ENCODE peak calls at places on chromosomes 1 and 21, in nine cellular contexts. One of them, this sample, is unnamed.
A peak's percentile ranks its signal among the peaks of the same experiment; 100 is the strongest.

GRCh38 chr21:29305068-29305467 is 6.3 kb downstream of the BACH1 start:
- DNase-seq in sigmoid colon: no peak
- DNase-seq in gastrocnemius medialis: no peak
- DNase-seq in uterus: no peak
- DNase-seq in prostate gland: no peak
- DNase-seq in breast epithelium: no peak
- DNase-seq in body of pancreas: no peak
- DNase-seq in HepG2: no peak
- DNase-seq in adrenal gland: peak; percentile 41
- DNase-seq in this sample: no peak

GRCh38 chr1:184664042-184664659 is 90.5 kb downstream of the EDEM3 start:
- DNase-seq in uterus: peak; percentile 84
- DNase-seq in prostate gland: peak; percentile 73
- DNase-seq in sigmoid colon: peak; percentile 92
- DNase-seq in breast epithelium: peak; percentile 63
- DNase-seq in HepG2: peak; percentile 19
- DNase-seq in adrenal gland: peak; percentile 85
- DNase-seq in gastrocnemius medialis: peak; percentile 69
- DNase-seq in body of pancreas: peak; percentile 71
- DNase-seq in this sample: peak; percentile 82

GRCh38 chr1:69911301-69911801 is 294.0 kb downstream of the LRRC40 start:
- DNase-seq in uterus: no peak
- DNase-seq in body of pancreas: no peak
- DNase-seq in HepG2: no peak
- DNase-seq in prostate gland: no peak
- DNase-seq in breast epithelium: no peak
- DNase-seq in adrenal gland: no peak
- DNase-seq in gastrocnemius medialis: no peak
- DNase-seq in sigmoid colon: no peak
- DNase-seq in this sample: no peak

GRCh38 chr1:218348628-218349185 is 3.6 kb downstream of the TGFB2 start:
- DNase-seq in prostate gland: no peak
- DNase-seq in uterus: no peak
- DNase-seq in gastrocnemius medialis: no peak
- DNase-seq in body of pancreas: no peak
- DNase-seq in adrenal gland: no peak
- DNase-seq in HepG2: no peak
- DNase-seq in sigmoid colon: no peak
- DNase-seq in breast epithelium: no peak
- DNase-seq in this sample: no peak

GRCh38 chr1:182841368-182841988 is 2.3 kb downstream of the DHX9 start:
- DNase-seq in body of pancreas: no peak
- DNase-seq in sigmoid colon: no peak
- DNase-seq in adrenal gland: no peak
- DNase-seq in breast epithelium: no peak
- DNase-seq in uterus: no peak
- DNase-seq in prostate gland: no peak
- DNase-seq in gastrocnemius medialis: no peak
- DNase-seq in HepG2: peak; percentile 5
- DNase-seq in this sample: no peak

GRCh38 chr1:179917601-179918429 is 35.7 kb downstream of the TOR1AIP1 start:
- DNase-seq in gastrocnemius medialis: no peak
- DNase-seq in adrenal gland: no peak
- DNase-seq in HepG2: no peak
- DNase-seq in uterus: no peak
- DNase-seq in sigmoid colon: no peak
- DNase-seq in breast epithelium: no peak
- DNase-seq in prostate gland: no peak
- DNase-seq in body of pancreas: no peak
- DNase-seq in this sample: no peak

GRCh38 chr1:234065794-234066447 is 161.4 kb downstream of the SLC35F3 start:
- DNase-seq in sigmoid colon: no peak
- DNase-seq in gastrocnemius medialis: no peak
- DNase-seq in HepG2: peak; percentile 40
- DNase-seq in breast epithelium: peak; percentile 46
- DNase-seq in uterus: peak; percentile 46
- DNase-seq in prostate gland: peak; percentile 68
- DNase-seq in adrenal gland: peak; percentile 82
- DNase-seq in body of pancreas: peak; percentile 79
- DNase-seq in this sample: peak; percentile 52

GRCh38 chr1:55854911-55855310 is 639.7 kb upstream of the USP24 start:
- DNase-seq in adrenal gland: no peak
- DNase-seq in body of pancreas: no peak
- DNase-seq in breast epithelium: no peak
- DNase-seq in gastrocnemius medialis: no peak
- DNase-seq in sigmoid colon: no peak
- DNase-seq in prostate gland: no peak
- DNase-seq in HepG2: no peak
- DNase-seq in uterus: no peak
- DNase-seq in this sample: no peak

GRCh38 chr1:149942207-149942606 is 5.5 kb upstream of the MTMR11 start:
- DNase-seq in gastrocnemius medialis: no peak
- DNase-seq in breast epithelium: no peak
- DNase-seq in body of pancreas: no peak
- DNase-seq in prostate gland: no peak
- DNase-seq in adrenal gland: no peak
- DNase-seq in uterus: no peak
- DNase-seq in sigmoid colon: no peak
- DNase-seq in HepG2: peak; percentile 56
- DNase-seq in this sample: peak; percentile 44

GRCh38 chr1:236725638-236726037 is 39.3 kb downstream of the ACTN2 start:
- DNase-seq in sigmoid colon: no peak
- DNase-seq in HepG2: no peak
- DNase-seq in body of pancreas: no peak
- DNase-seq in gastrocnemius medialis: no peak
- DNase-seq in prostate gland: no peak
- DNase-seq in breast epithelium: no peak
- DNase-seq in uterus: no peak
- DNase-seq in adrenal gland: no peak
- DNase-seq in this sample: no peak

GRCh38 chr1:76083189-76083588 is 8.6 kb downstream of the ST6GALNAC3 start:
- DNase-seq in gastrocnemius medialis: no peak
- DNase-seq in sigmoid colon: no peak
- DNase-seq in uterus: no peak
- DNase-seq in breast epithelium: no peak
- DNase-seq in body of pancreas: no peak
- DNase-seq in HepG2: no peak
- DNase-seq in prostate gland: no peak
- DNase-seq in adrenal gland: no peak
- DNase-seq in this sample: no peak

GRCh38 chr1:76084029-76084627 is 9.6 kb downstream of the ST6GALNAC3 start:
- DNase-seq in breast epithelium: no peak
- DNase-seq in HepG2: no peak
- DNase-seq in uterus: no peak
- DNase-seq in body of pancreas: peak; percentile 33
- DNase-seq in sigmoid colon: no peak
- DNase-seq in gastrocnemius medialis: no peak
- DNase-seq in adrenal gland: no peak
- DNase-seq in prostate gland: no peak
- DNase-seq in this sample: no peak

GRCh38 chr1:76086109-76086508 is 11.6 kb downstream of the ST6GALNAC3 start:
- DNase-seq in gastrocnemius medialis: no peak
- DNase-seq in body of pancreas: no peak
- DNase-seq in uterus: no peak
- DNase-seq in sigmoid colon: no peak
- DNase-seq in adrenal gland: no peak
- DNase-seq in breast epithelium: no peak
- DNase-seq in prostate gland: no peak
- DNase-seq in HepG2: no peak
- DNase-seq in this sample: no peak

GRCh38 chr1:76084685-76085084 is 10.1 kb downstream of the ST6GALNAC3 start:
- DNase-seq in gastrocnemius medialis: no peak
- DNase-seq in adrenal gland: no peak
- DNase-seq in prostate gland: no peak
- DNase-seq in sigmoid colon: no peak
- DNase-seq in body of pancreas: no peak
- DNase-seq in uterus: no peak
- DNase-seq in HepG2: no peak
- DNase-seq in breast epithelium: no peak
- DNase-seq in this sample: no peak

DNA sequence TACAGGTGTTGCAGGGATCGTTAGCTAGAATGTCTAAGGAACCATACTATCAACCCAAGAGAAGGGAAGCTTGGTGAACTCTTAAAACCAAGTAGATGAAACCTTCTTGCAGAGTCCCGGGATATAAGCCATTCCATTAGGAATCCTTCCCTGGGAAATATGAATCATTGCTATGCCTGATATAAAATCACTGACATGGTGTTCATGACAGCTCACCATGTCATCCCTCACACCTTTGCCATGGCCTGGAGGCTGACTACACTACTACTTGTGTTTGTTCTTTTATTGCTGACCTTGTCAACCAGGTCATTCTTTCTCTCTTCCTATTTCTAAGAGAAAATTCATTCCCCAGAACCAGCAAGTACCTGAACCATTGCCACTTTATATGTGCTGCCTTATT is 12.1 kb downstream of the ST6GALNAC3 start:
- DNase-seq in HepG2: no peak
- DNase-seq in sigmoid colon: no peak
- DNase-seq in adrenal gland: no peak
- DNase-seq in prostate gland: no peak
- DNase-seq in gastrocnemius medialis: no peak
- DNase-seq in breast epithelium: no peak
- DNase-seq in body of pancreas: no peak
- DNase-seq in uterus: no peak
- DNase-seq in this sample: no peak
- TF ChIP-seq POLR2A in HepG2: no peak
- TF ChIP-seq POLR2A in sigmoid colon: no peak
- TF ChIP-seq POLR2A in adrenal gland: no peak
- TF ChIP-seq POLR2A in prostate gland: no peak
- TF ChIP-seq POLR2A in gastrocnemius medialis: no peak
- TF ChIP-seq POLR2A in breast epithelium: no peak
- TF ChIP-seq POLR2A in body of pancreas: no peak
- TF ChIP-seq POLR2A in uterus: no peak
- TF ChIP-seq POLR2A in this sample: no peak

GRCh38 chr1:31551206-31551605 is 25.1 kb upstream of the TINAGL1 start:
- DNase-seq in HepG2: no peak
- DNase-seq in body of pancreas: no peak
- DNase-seq in gastrocnemius medialis: no peak
- DNase-seq in prostate gland: no peak
- DNase-seq in uterus: no peak
- DNase-seq in sigmoid colon: no peak
- DNase-seq in adrenal gland: no peak
- DNase-seq in breast epithelium: no peak
- DNase-seq in this sample: no peak

GRCh38 chr1:31545927-31546540 is 30.3 kb upstream of the TINAGL1 start:
- DNase-seq in sigmoid colon: no peak
- DNase-seq in adrenal gland: no peak
- DNase-seq in breast epithelium: no peak
- DNase-seq in gastrocnemius medialis: no peak
- DNase-seq in HepG2: no peak
- DNase-seq in uterus: no peak
- DNase-seq in prostate gland: no peak
- DNase-seq in body of pancreas: no peak
- DNase-seq in this sample: no peak

GRCh38 chr1:31549807-31550620 is 26.3 kb upstream of the TINAGL1 start:
- DNase-seq in prostate gland: no peak
- DNase-seq in gastrocnemius medialis: peak; percentile 31
- DNase-seq in adrenal gland: no peak
- DNase-seq in sigmoid colon: no peak
- DNase-seq in breast epithelium: no peak
- DNase-seq in uterus: no peak
- DNase-seq in HepG2: peak; percentile 50
- DNase-seq in body of pancreas: peak; percentile 74
- DNase-seq in this sample: peak; percentile 57

GRCh38 chr1:31548518-31548898 is 27.8 kb upstream of the TINAGL1 start:
- DNase-seq in adrenal gland: no peak
- DNase-seq in prostate gland: no peak
- DNase-seq in body of pancreas: no peak
- DNase-seq in HepG2: no peak
- DNase-seq in uterus: no peak
- DNase-seq in breast epithelium: peak; percentile 52
- DNase-seq in gastrocnemius medialis: no peak
- DNase-seq in sigmoid colon: no peak
- DNase-seq in this sample: no peak

DNA sequence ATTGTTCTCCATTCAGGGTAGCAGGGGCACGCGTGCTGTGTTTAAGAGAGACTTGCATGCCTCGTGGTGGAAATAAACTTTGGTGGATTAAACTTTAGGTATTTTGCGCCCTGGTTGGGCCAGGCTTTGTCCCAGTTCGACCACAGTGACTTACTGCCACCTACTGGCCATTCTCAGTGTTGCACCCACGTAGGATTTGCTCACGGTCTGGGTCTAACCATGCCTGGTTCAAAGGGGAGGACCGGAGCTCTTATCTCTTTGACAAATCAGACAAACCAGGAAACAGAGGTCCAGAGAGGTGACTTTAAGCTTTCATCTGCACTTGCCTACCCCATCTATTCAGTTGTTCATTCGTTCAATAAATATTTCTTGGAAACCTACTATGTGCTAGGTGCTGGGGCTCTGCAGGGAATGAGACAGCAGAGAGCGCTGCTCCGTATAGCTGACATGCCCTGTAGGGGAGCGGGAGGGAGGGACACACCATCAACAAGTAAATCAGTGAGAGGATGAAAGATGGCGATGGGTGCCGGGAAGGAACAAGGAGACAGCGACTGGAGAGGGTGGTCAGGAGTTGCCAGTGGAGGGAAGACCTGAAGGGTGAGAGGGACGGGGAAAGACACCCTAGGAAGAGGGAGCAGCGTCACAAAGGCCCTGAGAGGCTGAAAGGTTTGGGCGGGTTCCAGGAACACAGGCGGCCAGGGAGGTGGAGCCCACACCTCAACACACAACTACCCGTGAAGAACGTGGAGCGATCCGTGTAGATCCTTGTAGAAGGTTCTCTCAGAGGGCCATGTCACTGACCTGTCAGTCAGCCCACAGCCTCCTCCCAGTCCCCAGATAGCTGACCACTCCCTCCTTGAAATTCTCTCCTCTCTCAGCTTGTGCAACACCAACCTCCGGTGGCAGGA is 27.2 kb upstream of the TINAGL1 start:
- DNase-seq in breast epithelium: peak; percentile 88
- DNase-seq in body of pancreas: peak; percentile 93
- DNase-seq in gastrocnemius medialis: peak; percentile 60
- DNase-seq in uterus: peak; percentile 81
- DNase-seq in sigmoid colon: peak; percentile 86
- DNase-seq in prostate gland: peak; percentile 83
- DNase-seq in HepG2: peak; percentile 79
- DNase-seq in adrenal gland: peak; percentile 81
- DNase-seq in this sample: peak; percentile 72
- H3K4me3 ChIP-seq in breast epithelium: peak overlapping the region; percentile 45
- H3K4me3 ChIP-seq in body of pancreas: no peak overlapping the region
- H3K4me3 ChIP-seq in gastrocnemius medialis: peak overlapping the region; percentile 8
- H3K4me3 ChIP-seq in uterus: peak overlapping the region; percentile 9
- H3K4me3 ChIP-seq in sigmoid colon: no peak overlapping the region
- H3K4me3 ChIP-seq in prostate gland: no peak overlapping the region
- H3K4me3 ChIP-seq in HepG2: peak overlapping the region; percentile 41
- H3K4me3 ChIP-seq in adrenal gland: no peak overlapping the region
- H3K4me3 ChIP-seq in this sample: peak overlapping the region; percentile 7

GRCh38 chr1:169107673-169108160 is 1.2 kb downstream of the ATP1B1 start:
- DNase-seq in breast epithelium: no peak
- DNase-seq in adrenal gland: peak; percentile 64
- DNase-seq in HepG2: peak; percentile 28
- DNase-seq in body of pancreas: no peak
- DNase-seq in gastrocnemius medialis: peak; percentile 70
- DNase-seq in sigmoid colon: no peak
- DNase-seq in uterus: no peak
- DNase-seq in prostate gland: no peak
- DNase-seq in this sample: peak; percentile 34
- TF ChIP-seq POLR2A in breast epithelium: no peak
- TF ChIP-seq POLR2A in adrenal gland: no peak
- TF ChIP-seq POLR2A in HepG2: no peak
- TF ChIP-seq POLR2A in body of pancreas: no peak
- TF ChIP-seq POLR2A in gastrocnemius medialis: peak; percentile 86
- TF ChIP-seq POLR2A in sigmoid colon: no peak
- TF ChIP-seq POLR2A in uterus: no peak
- TF ChIP-seq POLR2A in prostate gland: peak; percentile 40
- TF ChIP-seq POLR2A in this sample: no peak

GRCh38 chr1:188170935-188171334 is 1342.2 kb downstream of the PLA2G4A start:
- DNase-seq in HepG2: no peak
- DNase-seq in sigmoid colon: no peak
- DNase-seq in body of pancreas: no peak
- DNase-seq in adrenal gland: no peak
- DNase-seq in gastrocnemius medialis: no peak
- DNase-seq in breast epithelium: no peak
- DNase-seq in prostate gland: no peak
- DNase-seq in uterus: no peak
- DNase-seq in this sample: no peak
- H3K4me3 ChIP-seq in HepG2: no peak overlapping the region
- H3K4me3 ChIP-seq in sigmoid colon: no peak overlapping the region
- H3K4me3 ChIP-seq in body of pancreas: no peak overlapping the region
- H3K4me3 ChIP-seq in adrenal gland: no peak overlapping the region
- H3K4me3 ChIP-seq in gastrocnemius medialis: no peak overlapping the region
- H3K4me3 ChIP-seq in breast epithelium: no peak overlapping the region
- H3K4me3 ChIP-seq in prostate gland: no peak overlapping the region
- H3K4me3 ChIP-seq in uterus: no peak overlapping the region
- H3K4me3 ChIP-seq in this sample: no peak overlapping the region

This sample was measured in heart left ventricle.